ENCODE peak calls at places on chromosomes 16 and 17, in ten cellular contexts. One of them, this sample, is unnamed.

GRCh38 chr16:65117701-65118448 is 4.0 kb downstream of the CDH11 start:
- DNase-seq in HT-29: peak; percentile 70
- DNase-seq in OCI-M1: peak; percentile 87
- DNase-seq in uterus: peak; percentile 81
- DNase-seq in left cardiac atrium: peak; percentile 69
- DNase-seq in activated CD4-positive, CD25-positive, alpha-beta regulatory T cell: no peak
- DNase-seq in CD4-positive, alpha-beta T cell: no peak
- DNase-seq in T-helper 2 cell: no peak
- DNase-seq in CD8-positive, alpha-beta T cell: no peak
- DNase-seq in RPMI8226: peak; percentile 81
- DNase-seq in this sample: peak; percentile 78

GRCh38 chr17:57935833-57936807 is 19.1 kb downstream of the CUEDC1 start:
- DNase-seq in HT-29: peak; percentile 92
- DNase-seq in OCI-M1: peak; percentile 66
- DNase-seq in uterus: peak; percentile 72
- DNase-seq in left cardiac atrium: peak; percentile 59
- DNase-seq in activated CD4-positive, CD25-positive, alpha-beta regulatory T cell: no peak
- DNase-seq in CD4-positive, alpha-beta T cell: no peak
- DNase-seq in T-helper 2 cell: no peak
- DNase-seq in CD8-positive, alpha-beta T cell: no peak
- DNase-seq in RPMI8226: no peak
- DNase-seq in this sample: peak; percentile 70

GRCh38 chr16:80614908-80615696 is 74.3 kb downstream of the DYNLRB2 start:
- DNase-seq in HT-29: peak; percentile 18
- DNase-seq in OCI-M1: no peak
- DNase-seq in uterus: no peak
- DNase-seq in left cardiac atrium: no peak
- DNase-seq in activated CD4-positive, CD25-positive, alpha-beta regulatory T cell: no peak
- DNase-seq in CD4-positive, alpha-beta T cell: no peak
- DNase-seq in T-helper 2 cell: no peak
- DNase-seq in CD8-positive, alpha-beta T cell: no peak
- DNase-seq in RPMI8226: no peak
- DNase-seq in this sample: peak; percentile 9

GRCh38 chr17:77475012-77475976 is 334.5 kb downstream of the SEC14L1 start:
- DNase-seq in HT-29: no peak
- DNase-seq in OCI-M1: no peak
- DNase-seq in uterus: peak; percentile 67
- DNase-seq in left cardiac atrium: peak; percentile 16
- DNase-seq in activated CD4-positive, CD25-positive, alpha-beta regulatory T cell: peak; percentile 64
- DNase-seq in CD4-positive, alpha-beta T cell: peak; percentile 60
- DNase-seq in T-helper 2 cell: peak; percentile 56
- DNase-seq in CD8-positive, alpha-beta T cell: peak; percentile 77
- DNase-seq in RPMI8226: no peak
- DNase-seq in this sample: no peak

GRCh38 chr16:65579050-65579449 is 457.2 kb upstream of the CDH11 start:
- DNase-seq in HT-29: no peak
- DNase-seq in OCI-M1: no peak
- DNase-seq in uterus: no peak
- DNase-seq in left cardiac atrium: no peak
- DNase-seq in activated CD4-positive, CD25-positive, alpha-beta regulatory T cell: no peak
- DNase-seq in CD4-positive, alpha-beta T cell: no peak
- DNase-seq in T-helper 2 cell: no peak
- DNase-seq in CD8-positive, alpha-beta T cell: no peak
- DNase-seq in RPMI8226: no peak
- DNase-seq in this sample: no peak

GRCh38 chr16:89593841-89594240 is 18.3 kb downstream of the CPNE7 start:
- DNase-seq in HT-29: no peak
- DNase-seq in OCI-M1: no peak
- DNase-seq in uterus: no peak
- DNase-seq in left cardiac atrium: peak; percentile 14
- DNase-seq in activated CD4-positive, CD25-positive, alpha-beta regulatory T cell: no peak
- DNase-seq in CD4-positive, alpha-beta T cell: peak; percentile 34
- DNase-seq in T-helper 2 cell: peak; percentile 42
- DNase-seq in CD8-positive, alpha-beta T cell: peak; percentile 68
- DNase-seq in RPMI8226: no peak
- DNase-seq in this sample: no peak

GRCh38 chr17:35051183-35051578 is 12.3 kb downstream of the RFFL start:
- DNase-seq in HT-29: peak; percentile 29
- DNase-seq in OCI-M1: peak; percentile 81
- DNase-seq in uterus: no peak
- DNase-seq in left cardiac atrium: no peak
- DNase-seq in activated CD4-positive, CD25-positive, alpha-beta regulatory T cell: no peak
- DNase-seq in CD4-positive, alpha-beta T cell: peak; percentile 16
- DNase-seq in T-helper 2 cell: peak; percentile 14
- DNase-seq in CD8-positive, alpha-beta T cell: peak; percentile 61
- DNase-seq in RPMI8226: peak; percentile 76
- DNase-seq in this sample: no peak

GRCh38 chr17:64657610-64658125 is 4.4 kb downstream of the SMURF2 start:
- DNase-seq in HT-29: no peak
- DNase-seq in OCI-M1: no peak
- DNase-seq in uterus: no peak
- DNase-seq in left cardiac atrium: no peak
- DNase-seq in activated CD4-positive, CD25-positive, alpha-beta regulatory T cell: no peak
- DNase-seq in CD4-positive, alpha-beta T cell: no peak
- DNase-seq in T-helper 2 cell: no peak
- DNase-seq in CD8-positive, alpha-beta T cell: no peak
- DNase-seq in RPMI8226: no peak
- DNase-seq in this sample: no peak

GRCh38 chr16:85222151-85222863 is 110.0 kb upstream of the CIBAR2 start:
- DNase-seq in HT-29: no peak
- DNase-seq in OCI-M1: no peak
- DNase-seq in uterus: no peak
- DNase-seq in left cardiac atrium: no peak
- DNase-seq in activated CD4-positive, CD25-positive, alpha-beta regulatory T cell: no peak
- DNase-seq in CD4-positive, alpha-beta T cell: no peak
- DNase-seq in T-helper 2 cell: no peak
- DNase-seq in CD8-positive, alpha-beta T cell: no peak
- DNase-seq in RPMI8226: no peak
- DNase-seq in this sample: no peak

GRCh38 chr17:1714488-1714979 is 4.4 kb upstream of the TLCD2 start:
- DNase-seq in HT-29: peak; percentile 90
- DNase-seq in OCI-M1: peak; percentile 85
- DNase-seq in uterus: peak; percentile 98
- DNase-seq in left cardiac atrium: peak; percentile 99
- DNase-seq in activated CD4-positive, CD25-positive, alpha-beta regulatory T cell: no peak
- DNase-seq in CD4-positive, alpha-beta T cell: no peak
- DNase-seq in T-helper 2 cell: no peak
- DNase-seq in CD8-positive, alpha-beta T cell: no peak
- DNase-seq in RPMI8226: no peak
- DNase-seq in this sample: peak; percentile 99

GRCh38 chr17:17361543-17362511 is 58.7 kb downstream of the NT5M start:
- DNase-seq in HT-29: no peak
- DNase-seq in OCI-M1: no peak
- DNase-seq in uterus: no peak
- DNase-seq in left cardiac atrium: peak; percentile 50
- DNase-seq in activated CD4-positive, CD25-positive, alpha-beta regulatory T cell: no peak
- DNase-seq in CD4-positive, alpha-beta T cell: no peak
- DNase-seq in T-helper 2 cell: no peak
- DNase-seq in CD8-positive, alpha-beta T cell: no peak
- DNase-seq in RPMI8226: no peak
- DNase-seq in this sample: no peak

GRCh38 chr16:84022641-84023040 is 20.0 kb downstream of the SLC38A8 start:
- DNase-seq in HT-29: no peak
- DNase-seq in OCI-M1: no peak
- DNase-seq in uterus: no peak
- DNase-seq in left cardiac atrium: no peak
- DNase-seq in activated CD4-positive, CD25-positive, alpha-beta regulatory T cell: no peak
- DNase-seq in CD4-positive, alpha-beta T cell: no peak
- DNase-seq in T-helper 2 cell: no peak
- DNase-seq in CD8-positive, alpha-beta T cell: no peak
- DNase-seq in RPMI8226: no peak
- DNase-seq in this sample: no peak

GRCh38 chr17:39529455-39529854 is 68.2 kb downstream of the CDK12 start:
- DNase-seq in HT-29: no peak
- DNase-seq in OCI-M1: peak; percentile 87
- DNase-seq in uterus: no peak
- DNase-seq in left cardiac atrium: no peak
- DNase-seq in activated CD4-positive, CD25-positive, alpha-beta regulatory T cell: no peak
- DNase-seq in CD4-positive, alpha-beta T cell: no peak
- DNase-seq in T-helper 2 cell: no peak
- DNase-seq in CD8-positive, alpha-beta T cell: no peak
- DNase-seq in RPMI8226: no peak
- DNase-seq in this sample: no peak

GRCh38 chr16:85657267-85657650 is 31.5 kb downstream of the GINS2 start:
- DNase-seq in HT-29: no peak
- DNase-seq in OCI-M1: no peak
- DNase-seq in uterus: no peak
- DNase-seq in left cardiac atrium: no peak
- DNase-seq in activated CD4-positive, CD25-positive, alpha-beta regulatory T cell: no peak
- DNase-seq in CD4-positive, alpha-beta T cell: no peak
- DNase-seq in T-helper 2 cell: no peak
- DNase-seq in CD8-positive, alpha-beta T cell: no peak
- DNase-seq in RPMI8226: no peak
- DNase-seq in this sample: no peak

GRCh38 chr17:38868095-38868967 is 1.5 kb upstream of the LASP1 start:
- DNase-seq in HT-29: peak; percentile 88
- DNase-seq in OCI-M1: peak; percentile 86
- DNase-seq in uterus: peak; percentile 79
- DNase-seq in left cardiac atrium: peak; percentile 72
- DNase-seq in activated CD4-positive, CD25-positive, alpha-beta regulatory T cell: no peak
- DNase-seq in CD4-positive, alpha-beta T cell: no peak
- DNase-seq in T-helper 2 cell: no peak
- DNase-seq in CD8-positive, alpha-beta T cell: no peak
- DNase-seq in RPMI8226: peak; percentile 75
- DNase-seq in this sample: no peak

GRCh38 chr16:49547448-49547847 is 173.8 kb downstream of the C16orf78 start:
- DNase-seq in HT-29: no peak
- DNase-seq in OCI-M1: no peak
- DNase-seq in uterus: no peak
- DNase-seq in left cardiac atrium: no peak
- DNase-seq in activated CD4-positive, CD25-positive, alpha-beta regulatory T cell: no peak
- DNase-seq in CD4-positive, alpha-beta T cell: no peak
- DNase-seq in T-helper 2 cell: no peak
- DNase-seq in CD8-positive, alpha-beta T cell: no peak
- DNase-seq in RPMI8226: no peak
- DNase-seq in this sample: no peak

This sample was measured in ureter.